ENCODE peak calls at places on chromosomes 16 and 17, in eight cellular contexts. One of them, this sample, is unnamed.
A peak's percentile ranks its signal among the peaks of the same experiment; 100 is the strongest.

GRCh38 chr16:27528294-27528693 is 21.4 kb downstream of the GTF3C1 start:
- DNase-seq in BJ: no peak
- DNase-seq in AG04450: no peak
- DNase-seq in progenitor cell of endocrine pancreas: no peak
- DNase-seq in breast epithelium: no peak
- DNase-seq in right atrium auricular region: no peak
- DNase-seq in right lobe of liver: no peak
- DNase-seq in fibroblast of the aortic adventitia: no peak
- DNase-seq in this sample: no peak

GRCh38 chr16:17343028-17343427 is 127.7 kb downstream of the XYLT1 start:
- DNase-seq in BJ: no peak
- DNase-seq in AG04450: no peak
- DNase-seq in progenitor cell of endocrine pancreas: no peak
- DNase-seq in breast epithelium: no peak
- DNase-seq in right atrium auricular region: no peak
- DNase-seq in right lobe of liver: no peak
- DNase-seq in fibroblast of the aortic adventitia: no peak
- DNase-seq in this sample: peak; percentile 79

GRCh38 chr17:44840936-44841335 is 6.7 kb upstream of the HIGD1B start:
- DNase-seq in BJ: no peak
- DNase-seq in AG04450: no peak
- DNase-seq in progenitor cell of endocrine pancreas: no peak
- DNase-seq in breast epithelium: no peak
- DNase-seq in right atrium auricular region: no peak
- DNase-seq in right lobe of liver: no peak
- DNase-seq in fibroblast of the aortic adventitia: no peak
- DNase-seq in this sample: peak; percentile 40

GRCh38 chr17:60888812-60889709 is 211.4 kb downstream of the BCAS3 start:
- DNase-seq in BJ: no peak
- DNase-seq in AG04450: no peak
- DNase-seq in progenitor cell of endocrine pancreas: no peak
- DNase-seq in breast epithelium: no peak
- DNase-seq in right atrium auricular region: no peak
- DNase-seq in right lobe of liver: no peak
- DNase-seq in fibroblast of the aortic adventitia: peak; percentile 21
- DNase-seq in this sample: no peak

GRCh38 chr16:64162613-64163375 is 959.1 kb downstream of the CDH11 start:
- DNase-seq in BJ: no peak
- DNase-seq in AG04450: no peak
- DNase-seq in progenitor cell of endocrine pancreas: no peak
- DNase-seq in breast epithelium: no peak
- DNase-seq in right atrium auricular region: no peak
- DNase-seq in right lobe of liver: no peak
- DNase-seq in fibroblast of the aortic adventitia: no peak
- DNase-seq in this sample: no peak

GRCh38 chr17:40321502-40322416 is 12.8 kb downstream of the RARA start:
- DNase-seq in BJ: no peak
- DNase-seq in AG04450: no peak
- DNase-seq in progenitor cell of endocrine pancreas: no peak
- DNase-seq in breast epithelium: no peak
- DNase-seq in right atrium auricular region: no peak
- DNase-seq in right lobe of liver: peak; percentile 34
- DNase-seq in fibroblast of the aortic adventitia: no peak
- DNase-seq in this sample: peak; percentile 42

GRCh38 chr16:86882586-86883280 is 304.4 kb downstream of the FOXL1 start:
- DNase-seq in BJ: no peak
- DNase-seq in AG04450: peak; percentile 63
- DNase-seq in progenitor cell of endocrine pancreas: no peak
- DNase-seq in breast epithelium: no peak
- DNase-seq in right atrium auricular region: no peak
- DNase-seq in right lobe of liver: no peak
- DNase-seq in fibroblast of the aortic adventitia: peak; percentile 86
- DNase-seq in this sample: no peak

GRCh38 chr17:1083451-1084187 is 86.7 kb downstream of the TIMM22 start:
- DNase-seq in BJ: no peak
- DNase-seq in AG04450: no peak
- DNase-seq in progenitor cell of endocrine pancreas: no peak
- DNase-seq in breast epithelium: no peak
- DNase-seq in right atrium auricular region: no peak
- DNase-seq in right lobe of liver: no peak
- DNase-seq in fibroblast of the aortic adventitia: no peak
- DNase-seq in this sample: no peak

GRCh38 chr17:56629450-56630187 is 36.1 kb downstream of the NOG start:
- DNase-seq in BJ: no peak
- DNase-seq in AG04450: peak; percentile 7
- DNase-seq in progenitor cell of endocrine pancreas: no peak
- DNase-seq in breast epithelium: no peak
- DNase-seq in right atrium auricular region: no peak
- DNase-seq in right lobe of liver: no peak
- DNase-seq in fibroblast of the aortic adventitia: peak; percentile 3
- DNase-seq in this sample: peak; percentile 32

GRCh38 chr17:45043268-45043681 is 8.2 kb downstream of the DCAKD start:
- DNase-seq in BJ: no peak
- DNase-seq in AG04450: no peak
- DNase-seq in progenitor cell of endocrine pancreas: no peak
- DNase-seq in breast epithelium: peak; percentile 91
- DNase-seq in right atrium auricular region: no peak
- DNase-seq in right lobe of liver: no peak
- DNase-seq in fibroblast of the aortic adventitia: no peak
- DNase-seq in this sample: no peak

GRCh38 chr16:48318630-48319029 is 66.6 kb downstream of the SIAH1 start:
- DNase-seq in BJ: no peak
- DNase-seq in AG04450: no peak
- DNase-seq in progenitor cell of endocrine pancreas: no peak
- DNase-seq in breast epithelium: no peak
- DNase-seq in right atrium auricular region: no peak
- DNase-seq in right lobe of liver: no peak
- DNase-seq in fibroblast of the aortic adventitia: peak; percentile 79
- DNase-seq in this sample: peak; percentile 27

GRCh38 chr16:24674877-24675276 is 54.6 kb upstream of the TNRC6A start:
- DNase-seq in BJ: no peak
- DNase-seq in AG04450: no peak
- DNase-seq in progenitor cell of endocrine pancreas: no peak
- DNase-seq in breast epithelium: no peak
- DNase-seq in right atrium auricular region: no peak
- DNase-seq in right lobe of liver: no peak
- DNase-seq in fibroblast of the aortic adventitia: no peak
- DNase-seq in this sample: no peak

GRCh38 chr17:39927928-39928867 is 666 bp downstream of the LRRC3C start:
- DNase-seq in BJ: no peak
- DNase-seq in AG04450: no peak
- DNase-seq in progenitor cell of endocrine pancreas: peak; percentile 50
- DNase-seq in breast epithelium: no peak
- DNase-seq in right atrium auricular region: peak; percentile 61
- DNase-seq in right lobe of liver: peak; percentile 49
- DNase-seq in fibroblast of the aortic adventitia: peak; percentile 20
- DNase-seq in this sample: no peak

GRCh38 chr17:4854181-4854681 is 21.1 kb downstream of the MINK1 start:
- DNase-seq in BJ: no peak
- DNase-seq in AG04450: peak; percentile 10
- DNase-seq in progenitor cell of endocrine pancreas: no peak
- DNase-seq in breast epithelium: no peak
- DNase-seq in right atrium auricular region: no peak
- DNase-seq in right lobe of liver: no peak
- DNase-seq in fibroblast of the aortic adventitia: peak; percentile 24
- DNase-seq in this sample: no peak

GRCh38 chr17:49779730-49780220 is 8.7 kb upstream of the KAT7 start:
- DNase-seq in BJ: peak; percentile 68
- DNase-seq in AG04450: peak; percentile 23
- DNase-seq in progenitor cell of endocrine pancreas: no peak
- DNase-seq in breast epithelium: no peak
- DNase-seq in right atrium auricular region: no peak
- DNase-seq in right lobe of liver: no peak
- DNase-seq in fibroblast of the aortic adventitia: peak; percentile 97
- DNase-seq in this sample: peak; percentile 43

GRCh38 chr17:79203016-79203415 is 128.4 kb downstream of the ENGASE start:
- DNase-seq in BJ: no peak
- DNase-seq in AG04450: no peak
- DNase-seq in progenitor cell of endocrine pancreas: no peak
- DNase-seq in breast epithelium: no peak
- DNase-seq in right atrium auricular region: no peak
- DNase-seq in right lobe of liver: no peak
- DNase-seq in fibroblast of the aortic adventitia: no peak
- DNase-seq in this sample: no peak

GRCh38 chr16:74226361-74226979 is 70.1 kb upstream of the PSMD7 start:
- DNase-seq in BJ: no peak
- DNase-seq in AG04450: no peak
- DNase-seq in progenitor cell of endocrine pancreas: no peak
- DNase-seq in breast epithelium: no peak
- DNase-seq in right atrium auricular region: no peak
- DNase-seq in right lobe of liver: no peak
- DNase-seq in fibroblast of the aortic adventitia: peak; percentile 13
- DNase-seq in this sample: no peak

GRCh38 chr16:2032285-2033056 is 5.8 kb downstream of the NHERF2 start:
- DNase-seq in BJ: no peak
- DNase-seq in AG04450: no peak
- DNase-seq in progenitor cell of endocrine pancreas: no peak
- DNase-seq in breast epithelium: no peak
- DNase-seq in right atrium auricular region: no peak
- DNase-seq in right lobe of liver: peak; percentile 58
- DNase-seq in fibroblast of the aortic adventitia: no peak
- DNase-seq in this sample: no peak

GRCh38 chr17:18225121-18225561 is 294 bp upstream of the LLGL1 start:
- DNase-seq in BJ: peak; percentile 45
- DNase-seq in AG04450: peak; percentile 84
- DNase-seq in progenitor cell of endocrine pancreas: peak; percentile 97
- DNase-seq in breast epithelium: peak; percentile 95
- DNase-seq in right atrium auricular region: peak; percentile 97
- DNase-seq in right lobe of liver: peak; percentile 98
- DNase-seq in fibroblast of the aortic adventitia: peak; percentile 90
- DNase-seq in this sample: peak; percentile 98

GRCh38 chr16:46828943-46829342 is 2.0 kb downstream of the C16orf87 start:
- DNase-seq in BJ: no peak
- DNase-seq in AG04450: no peak
- DNase-seq in progenitor cell of endocrine pancreas: no peak
- DNase-seq in breast epithelium: no peak
- DNase-seq in right atrium auricular region: no peak
- DNase-seq in right lobe of liver: no peak
- DNase-seq in fibroblast of the aortic adventitia: no peak
- DNase-seq in this sample: no peak
- TF ChIP-seq CTCF in BJ: no peak
- TF ChIP-seq CTCF in AG04450: no peak
- TF ChIP-seq CTCF in progenitor cell of endocrine pancreas: no peak
- TF ChIP-seq CTCF in breast epithelium: no peak
- TF ChIP-seq CTCF in right atrium auricular region: no peak
- TF ChIP-seq CTCF in right lobe of liver: no peak
- TF ChIP-seq CTCF in fibroblast of the aortic adventitia: no peak
- TF ChIP-seq CTCF in this sample: no peak

GRCh38 chr17:81097134-81097942 is 62.4 kb downstream of the BAIAP2 start:
- DNase-seq in BJ: peak; percentile 13
- DNase-seq in AG04450: peak; percentile 63
- DNase-seq in progenitor cell of endocrine pancreas: peak; percentile 43
- DNase-seq in breast epithelium: no peak
- DNase-seq in right atrium auricular region: peak; percentile 89
- DNase-seq in right lobe of liver: peak; percentile 79
- DNase-seq in fibroblast of the aortic adventitia: peak; percentile 78
- DNase-seq in this sample: peak; percentile 79
- TF ChIP-seq CTCF in BJ: peak; percentile 83
- TF ChIP-seq CTCF in AG04450: peak; percentile 78
- TF ChIP-seq CTCF in progenitor cell of endocrine pancreas: peak; percentile 63
- TF ChIP-seq CTCF in breast epithelium: peak; percentile 41
- TF ChIP-seq CTCF in right atrium auricular region: peak; percentile 75
- TF ChIP-seq CTCF in right lobe of liver: peak; percentile 46
- TF ChIP-seq CTCF in fibroblast of the aortic adventitia: peak; percentile 64
- TF ChIP-seq CTCF in this sample: peak; percentile 42

DNA sequence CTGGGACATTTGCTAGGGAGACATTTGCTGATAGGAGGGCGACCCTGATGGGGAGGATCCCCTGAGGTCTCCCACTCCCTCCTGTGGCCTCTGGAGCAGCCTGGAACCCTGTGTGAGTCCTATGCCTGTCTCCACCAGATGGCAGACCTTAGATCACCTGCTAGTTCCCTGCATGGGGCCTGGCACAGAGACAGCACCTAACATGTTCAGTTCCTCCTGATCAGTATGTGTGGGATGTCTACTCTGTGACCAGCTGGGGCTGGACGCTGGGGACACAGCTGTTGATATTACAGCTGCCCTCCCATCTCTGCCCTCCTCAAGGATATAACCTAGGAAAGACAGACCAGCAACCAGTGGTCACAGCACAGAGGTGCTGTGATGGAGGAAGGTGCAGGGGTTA is 1.1 kb upstream of the ADCY7 start:
- DNase-seq in BJ: no peak
- DNase-seq in AG04450: no peak
- DNase-seq in progenitor cell of endocrine pancreas: no peak
- DNase-seq in breast epithelium: no peak
- DNase-seq in right atrium auricular region: no peak
- DNase-seq in right lobe of liver: no peak
- DNase-seq in fibroblast of the aortic adventitia: no peak
- DNase-seq in this sample: peak; percentile 57
- TF ChIP-seq CTCF in BJ: peak; percentile 14
- TF ChIP-seq CTCF in AG04450: peak; percentile 28
- TF ChIP-seq CTCF in progenitor cell of endocrine pancreas: peak; percentile 13
- TF ChIP-seq CTCF in breast epithelium: no peak
- TF ChIP-seq CTCF in right atrium auricular region: no peak
- TF ChIP-seq CTCF in right lobe of liver: no peak
- TF ChIP-seq CTCF in fibroblast of the aortic adventitia: peak; percentile 23
- TF ChIP-seq CTCF in this sample: peak; percentile 37

GRCh38 chr17:38762231-38762630 is 9.7 kb downstream of the PSMB3 start:
- DNase-seq in BJ: no peak
- DNase-seq in AG04450: no peak
- DNase-seq in progenitor cell of endocrine pancreas: no peak
- DNase-seq in breast epithelium: no peak
- DNase-seq in right atrium auricular region: no peak
- DNase-seq in right lobe of liver: no peak
- DNase-seq in fibroblast of the aortic adventitia: no peak
- DNase-seq in this sample: no peak

GRCh38 chr17:38766341-38766740 is 13.8 kb downstream of the PSMB3 start:
- DNase-seq in BJ: no peak
- DNase-seq in AG04450: no peak
- DNase-seq in progenitor cell of endocrine pancreas: no peak
- DNase-seq in breast epithelium: no peak
- DNase-seq in right atrium auricular region: no peak
- DNase-seq in right lobe of liver: no peak
- DNase-seq in fibroblast of the aortic adventitia: no peak
- DNase-seq in this sample: no peak

DNA sequence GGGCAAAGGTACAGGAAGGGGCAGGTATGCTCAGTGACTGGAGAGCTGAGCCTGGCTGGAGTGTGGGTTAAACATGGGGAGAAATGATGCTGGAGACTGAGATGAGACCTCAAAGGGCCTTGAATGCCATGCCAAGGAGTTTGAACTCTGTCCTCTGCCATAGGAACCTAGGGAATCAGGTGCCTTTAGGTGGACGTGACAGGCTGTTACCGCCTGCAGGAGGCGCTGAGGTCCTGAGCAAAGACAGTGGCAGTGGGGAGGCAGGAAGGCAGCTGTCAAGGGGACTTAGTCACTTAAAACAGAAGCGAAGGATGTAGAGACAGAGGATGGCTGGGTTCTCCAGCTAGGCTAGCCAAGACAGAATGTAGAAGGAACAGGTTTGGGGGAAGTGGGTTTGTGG is 9.1 kb downstream of the PSMB3 start:
- DNase-seq in BJ: no peak
- DNase-seq in AG04450: no peak
- DNase-seq in progenitor cell of endocrine pancreas: no peak
- DNase-seq in breast epithelium: no peak
- DNase-seq in right atrium auricular region: no peak
- DNase-seq in right lobe of liver: no peak
- DNase-seq in fibroblast of the aortic adventitia: no peak
- DNase-seq in this sample: peak; percentile 69
- TF ChIP-seq CTCF in BJ: peak; percentile 42
- TF ChIP-seq CTCF in AG04450: peak; percentile 41
- TF ChIP-seq CTCF in progenitor cell of endocrine pancreas: peak; percentile 39
- TF ChIP-seq CTCF in breast epithelium: no peak
- TF ChIP-seq CTCF in right atrium auricular region: no peak
- TF ChIP-seq CTCF in right lobe of liver: no peak
- TF ChIP-seq CTCF in fibroblast of the aortic adventitia: peak; percentile 21
- TF ChIP-seq CTCF in this sample: no peak